ENCODE peak calls at places on chromosome 14, in four cellular contexts. W, X, R and E are unnamed samples.

GRCh38 chr14:38078393-38078792 is 129.3 kb upstream of the SSTR1 start:
- DNase-seq in W (no peak), X (no peak), R (no peak), E (no peak)

GRCh38 chr14:52954346-52955214 is 3.7 kb upstream of the FERMT2 start:
- DNase-seq in W (peak; percentile 91), X (peak; percentile 68), R (no peak), E (peak; percentile 62)

GRCh38 chr14:25049559-25050493 is at the start of gene STXBP6:
- DNase-seq in W (peak; percentile 65), X (peak; percentile 78), R (peak; percentile 76), E (peak; percentile 48)

GRCh38 chr14:66746316-66747006 is 238.5 kb downstream of the GPHN start:
- DNase-seq in W (peak; percentile 58), X (peak; percentile 63), R (no peak), E (peak; percentile 70)

GRCh38 chr14:75430526-75430925 is 2.7 kb downstream of the JDP2 start:
- DNase-seq in W (peak; percentile 58), X (peak; percentile 50), R (peak; percentile 53), E (peak; percentile 84)

GRCh38 chr14:61076531-61076930 is 95.5 kb downstream of the SLC38A6 start:
- DNase-seq in W (peak; percentile 38), X (peak; percentile 72), R (no peak), E (peak; percentile 89)

GRCh38 chr14:41891624-41892023 is 284.9 kb downstream of the LRFN5 start:
- DNase-seq in W (no peak), X (no peak), R (no peak), E (no peak)

GRCh38 chr14:101354726-101355125 is 206.6 kb upstream of the DIO3 start:
- DNase-seq in W (no peak), X (no peak), R (no peak), E (no peak)

GRCh38 chr14:79101388-79101787 is 931.2 kb downstream of the NRXN3 start:
- DNase-seq in W (no peak), X (no peak), R (no peak), E (no peak)

GRCh38 chr14:77965919-77966435 is 166.1 kb downstream of the ADCK1 start:
- DNase-seq in W (peak; percentile 8), X (peak; percentile 42), R (no peak), E (peak; percentile 15)

GRCh38 chr14:77275855-77276153 is 4.8 kb upstream of the NGB start:
- DNase-seq in W (no peak), X (no peak), R (no peak), E (no peak)

GRCh38 chr14:63717704-63718103 is 10.2 kb downstream of the SGPP1 start:
- DNase-seq in W (peak; percentile 36), X (peak; percentile 32), R (no peak), E (peak; percentile 36)

GRCh38 chr14:100816950-100817901 is 8.7 kb upstream of the MEG3 start:
- DNase-seq in W (no peak), X (no peak), R (no peak), E (no peak)

GRCh38 chr14:79016828-79017505 is 846.8 kb downstream of the NRXN3 start:
- DNase-seq in W (peak; percentile 88), X (peak; percentile 89), R (no peak), E (peak; percentile 59)

GRCh38 chr14:72961579-72962335 is 35.5 kb downstream of the DCAF4 start:
- DNase-seq in W (peak; percentile 16), X (peak; percentile 57), R (no peak), E (peak; percentile 14)

GRCh38 chr14:55717621-55718020 is 137.6 kb downstream of the KTN1 start:
- DNase-seq in W (no peak), X (no peak), R (no peak), E (no peak)

GRCh38 chr14:90695997-90696681 is 120.1 kb downstream of the TTC7B start:
- DNase-seq in W (no peak), X (no peak), R (no peak), E (no peak)

GRCh38 chr14:23617539-23617938 is 18.6 kb upstream of the DHRS2 start:
- DNase-seq in W (no peak), X (no peak), R (no peak), E (no peak)

GRCh38 chr14:23612354-23612732 is 23.8 kb upstream of the DHRS2 start:
- DNase-seq in W (no peak), X (no peak), R (no peak), E (no peak)

GRCh38 chr14:23612802-23613201 is 23.4 kb upstream of the DHRS2 start:
- DNase-seq in W (no peak), X (no peak), R (no peak), E (no peak)

GRCh38 chr14:23613242-23614070 is 22.7 kb upstream of the DHRS2 start:
- DNase-seq in W (no peak), X (no peak), R (no peak), E (no peak)

DNA sequence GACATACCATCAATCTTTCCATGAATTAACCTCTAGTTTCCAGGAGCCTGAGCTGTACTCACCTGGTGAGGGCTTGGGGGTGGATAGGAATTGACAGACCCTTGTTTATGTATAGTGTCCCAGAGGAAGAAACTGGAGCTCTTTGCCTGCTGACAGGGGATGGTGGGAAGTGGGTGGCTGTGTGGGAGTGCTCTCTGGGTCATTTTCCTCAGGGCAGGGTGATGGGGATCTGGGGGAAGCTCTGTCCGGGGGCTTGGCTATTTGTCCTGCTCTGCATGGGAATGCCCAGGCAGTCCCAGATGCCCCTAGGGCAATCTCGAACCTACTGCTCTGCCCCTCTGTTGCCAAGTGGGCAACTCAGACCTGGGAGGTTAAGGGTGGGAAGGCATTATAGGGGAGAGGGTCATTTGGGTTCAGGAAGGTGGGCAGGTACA is 21.8 kb upstream of the DHRS2 start:
- DNase-seq in W (no peak), X (no peak), R (no peak), E (no peak)
- TF ChIP-seq CTCF in W (no peak), X (no peak), R (no peak), E (no peak)

DNA sequence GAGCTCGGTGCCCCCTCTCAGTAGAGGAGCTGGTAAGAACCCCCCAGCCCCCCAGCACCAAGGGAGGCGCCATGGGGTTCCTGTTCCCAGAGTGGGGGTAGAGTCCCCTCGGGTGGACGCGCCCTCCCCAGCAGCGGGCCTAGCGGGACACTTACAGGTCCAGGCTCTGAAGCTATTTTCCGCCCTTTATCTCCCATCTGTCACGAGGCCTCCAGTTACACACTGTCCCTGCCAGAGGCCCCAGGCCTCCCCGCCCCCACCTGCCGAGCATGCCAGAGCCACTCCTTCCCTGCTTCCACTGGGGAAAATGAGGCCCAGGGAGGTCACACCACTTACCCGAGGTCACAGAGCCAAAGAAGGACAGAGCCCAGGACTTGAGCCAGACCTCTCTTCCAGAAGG is 3.1 kb downstream of the C14orf180 start:
- DNase-seq in W (no peak), X (no peak), R (peak; percentile 33), E (no peak)
- H3K4me3 ChIP-seq in W (no peak overlapping the region), X (no peak overlapping the region), R (peak overlapping the region; percentile 34), E (no peak overlapping the region)

GRCh38 chr14:93163570-93163969 is 21.1 kb downstream of the MOAP1 start:
- DNase-seq in W (no peak), X (no peak), R (no peak), E (no peak)
- TF ChIP-seq CTCF in W (no peak), X (no peak), R (no peak), E (no peak)

GRCh38 chr14:105860615-105861580 is 334.5 kb downstream of the TMEM121 start:
- DNase-seq in W (no peak), X (no peak), R (no peak), E (no peak)
- H3K4me3 ChIP-seq in W (no peak overlapping the region), X (no peak overlapping the region), R (no peak overlapping the region), E (no peak overlapping the region)

GRCh38 chr14:68715032-68715924 is 77.6 kb downstream of the ZFP36L1 start:
- DNase-seq in W (peak; percentile 58), X (peak; percentile 65), R (no peak), E (no peak)
- TF ChIP-seq CTCF in W (no peak), X (no peak), R (no peak), E (no peak)

GRCh38 chr14:20278414-20278813 is 27.3 kb downstream of the TTC5 start:
- DNase-seq in W (peak; percentile 23), X (peak; percentile 3), R (no peak), E (peak; percentile 4)
- H3K4me3 ChIP-seq in W (no peak overlapping the region), X (no peak overlapping the region), R (no peak overlapping the region), E (no peak overlapping the region)

DNA sequence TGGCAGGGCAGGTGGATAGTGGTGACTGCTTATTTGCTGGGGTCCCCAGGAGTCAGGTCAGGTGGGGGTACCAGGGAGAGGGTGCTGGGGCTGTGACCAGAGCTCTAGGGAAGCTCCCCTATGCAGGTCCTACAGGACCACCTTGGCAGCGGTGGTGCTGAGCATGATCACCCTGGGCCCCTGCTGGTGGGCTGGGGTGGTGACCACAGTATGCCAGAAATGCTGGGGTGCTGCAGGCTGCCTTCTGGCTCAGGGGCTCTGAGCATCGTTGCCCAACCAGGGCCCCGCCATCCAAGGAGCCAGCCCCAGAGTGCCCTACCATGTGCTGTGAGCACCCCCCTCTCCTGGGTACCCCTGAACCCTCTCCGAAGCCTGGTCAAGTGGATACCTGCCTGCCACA is 17.5 kb upstream of the NUDT14 start:
- DNase-seq in W (no peak), X (no peak), R (no peak), E (no peak)
- TF ChIP-seq CTCF in W (no peak), X (no peak), R (no peak), E (peak; percentile 20)